ENCODE peak calls at places on chromosomes 4 and X, in six cellular contexts. U is C1 segment of cervical spinal cord; V is endodermal cell; P is GM23338; M is activated naive CD8-positive, alpha-beta T cell treated with anti-CD3 and anti-CD28 coated beads for 36 hours; J is left colon. Z is an unnamed sample.

GRCh38 chrX:10177004-10177396 is 20.2 kb downstream of the CLCN4 start:
- DNase-seq in M (no peak), P (no peak), J (no peak), V (no peak), U (no peak), Z (no peak)

GRCh38 chrX:134452591-134452990 is 7.4 kb upstream of the HPRT1 start:
- DNase-seq in V (no peak), J (no peak), M (no peak), U (no peak), P (no peak), Z (no peak)

GRCh38 chrX:148601034-148601433 is 100.6 kb downstream of the AFF2 start:
- DNase-seq in J (no peak), M (no peak), V (no peak), P (no peak), U (no peak), Z (peak)

GRCh38 chrX:87064522-87064921 is 453.1 kb upstream of the KLHL4 start:
- DNase-seq in M (no peak), J (no peak), V (no peak), U (no peak), P (no peak), Z (no peak)

GRCh38 chr4:41646862-41647261 is 101.7 kb downstream of the PHOX2B start:
- DNase-seq in J (no peak), U (no peak), P (no peak), M (no peak), V (no peak), Z (no peak)

GRCh38 chr4:105624530-105624929 is 72.1 kb downstream of the ARHGEF38 start:
- DNase-seq in V (no peak), J (peak), P (no peak), U (no peak), M (no peak), Z (no peak)

GRCh38 chrX:99242001-99242400 is 1168.1 kb downstream of the PCDH19 start:
- DNase-seq in J (no peak), P (peak), V (peak), M (no peak), U (no peak), Z (peak)

GRCh38 chrX:24515447-24515846 is 50.4 kb downstream of the PDK3 start:
- DNase-seq in U (no peak), M (no peak), P (peak), V (peak), J (no peak), Z (peak)

GRCh38 chr4:48799157-48799556 is 19.1 kb upstream of the FRYL start:
- DNase-seq in V (no peak), P (peak), J (no peak), U (no peak), M (no peak), Z (peak)

GRCh38 chrX:38206036-38206435 is 14.6 kb downstream of the SRPX start:
- DNase-seq in P (no peak), U (no peak), J (no peak), V (no peak), M (no peak), Z (no peak)

GRCh38 chr4:86657910-86658309 is 63.8 kb downstream of the PTPN13 start:
- DNase-seq in J (no peak), V (no peak), P (no peak), M (no peak), U (no peak), Z (no peak)

GRCh38 chr4:7287918-7288280 is 95.6 kb downstream of the SORCS2 start:
- DNase-seq in V (no peak), J (no peak), U (no peak), M (no peak), P (no peak), Z (peak)